ENCODE peak calls at places on chromosomes 7 and 10, in five cellular contexts. L is H9, S is mesendoderm, M is H1, E is IMR-90. G is an unnamed sample.

GRCh38 chr7:30925117-30925516 is 13.5 kb downstream of the AQP1 start:
- DNase-seq in L (no peak), S (no peak), M (peak; percentile 16), E (no peak), G (no peak)

GRCh38 chr7:143934526-143935340 is at the start of gene OR2F2:
- DNase-seq in L (no peak), S (no peak), M (no peak), E (peak; percentile 84), G (no peak)

GRCh38 chr10:72088879-72089585 is 681 bp upstream of the SPOCK2 start:
- DNase-seq in L (peak; percentile 57), S (peak; percentile 33), M (peak; percentile 62), E (no peak), G (no peak)

GRCh38 chr10:6052247-6053221 is 9.6 kb downstream of the IL2RA start:
- DNase-seq in L (no peak), S (no peak), M (peak; percentile 34), E (no peak), G (no peak)

GRCh38 chr10:50561816-50562215 is 61.9 kb downstream of the SGMS1 start:
- DNase-seq in L (no peak), S (no peak), M (no peak), E (no peak), G (peak; percentile 58)

GRCh38 chr7:114369294-114369693 is 45.3 kb upstream of the FOXP2 start:
- DNase-seq in L (no peak), S (no peak), M (no peak), E (no peak), G (no peak)

GRCh38 chr7:6432786-6433185 is 15.0 kb downstream of the DAGLB start:
- DNase-seq in L (no peak), S (no peak), M (no peak), E (no peak), G (no peak)

GRCh38 chr10:14834588-14834987 is 3.2 kb downstream of the CDNF start:
- DNase-seq in L (no peak), S (peak; percentile 22), M (no peak), E (no peak), G (no peak)

GRCh38 chr7:134804351-134804750 is 24.9 kb downstream of the CALD1 start:
- DNase-seq in L (no peak), S (peak; percentile 80), M (no peak), E (peak; percentile 69), G (no peak)

DNA sequence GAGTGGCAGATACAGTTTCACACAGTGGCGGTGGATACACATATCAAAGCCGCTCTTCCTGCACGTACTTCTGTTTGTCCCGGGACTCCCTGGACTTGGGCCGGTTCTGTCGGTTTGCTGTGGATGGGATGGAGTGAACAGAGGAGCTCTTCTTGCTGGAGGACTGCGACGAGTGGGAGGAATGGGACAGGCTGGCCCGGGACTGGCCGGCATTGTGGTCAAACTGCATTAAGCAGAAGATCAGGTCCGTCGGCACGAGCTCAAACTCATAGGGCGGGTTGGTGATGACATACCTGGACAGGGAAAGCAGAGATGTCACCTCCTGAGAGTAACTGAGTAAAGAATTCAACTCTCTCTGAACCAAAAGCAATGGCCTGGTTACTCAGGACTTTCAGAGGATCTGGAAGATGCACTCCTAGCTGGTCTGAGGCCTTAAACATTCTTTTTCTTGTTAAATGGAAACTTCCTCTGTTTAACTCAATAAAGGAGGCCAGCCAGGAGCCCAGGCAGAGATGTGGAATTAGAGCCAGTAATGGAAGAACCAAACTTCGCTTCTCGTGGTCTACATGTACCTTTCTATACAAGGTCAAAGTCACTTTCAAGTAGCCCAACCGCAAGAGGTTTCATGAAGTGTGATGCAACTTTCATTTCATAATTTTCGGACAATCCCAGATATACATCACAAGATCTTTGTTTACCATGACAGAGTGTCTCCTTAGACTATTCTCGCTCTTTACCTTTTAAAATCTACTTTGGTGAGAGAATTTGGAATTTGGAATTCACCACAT is 750.2 kb downstream of the KCNMA1 start:
- DNase-seq in L (no peak), S (no peak), M (no peak), E (no peak), G (no peak)
- H3K4me2 ChIP-seq in L (no peak overlapping the region), S (no peak overlapping the region), M (no peak overlapping the region), E (no peak overlapping the region), G (no peak overlapping the region)

GRCh38 chr7:43577485-43577951 is 5.4 kb upstream of the STK17A start:
- DNase-seq in L (peak; percentile 67), S (peak; percentile 69), M (no peak), E (peak; percentile 61), G (peak; percentile 88)
- H2BK120ac ChIP-seq in L (peak overlapping the region; percentile 86), S (no peak overlapping the region), M (peak overlapping the region; percentile 79), E (peak overlapping the region; percentile 81), G (peak overlapping the region; percentile 20)

DNA sequence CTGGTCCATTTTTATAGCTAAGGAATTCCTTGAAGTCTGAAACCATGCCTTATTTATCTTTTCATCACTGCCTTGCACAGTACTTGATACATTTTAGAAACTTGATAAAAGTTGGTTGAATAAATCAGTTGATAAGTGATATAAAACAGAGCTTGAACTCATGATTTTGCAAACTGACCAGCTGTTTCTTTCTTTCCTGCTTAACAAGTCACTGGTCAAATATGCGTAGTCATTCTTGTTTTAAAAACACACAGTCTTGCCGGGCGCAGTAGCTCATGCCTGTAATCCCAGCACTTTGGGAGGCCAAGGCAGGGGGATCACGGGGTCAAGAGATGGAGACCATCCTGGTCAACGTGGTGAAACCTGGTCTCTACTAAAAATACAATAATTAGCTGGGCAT is 6.3 kb downstream of the TPST1 start:
- DNase-seq in L (no peak), S (no peak), M (no peak), E (peak; percentile 87), G (no peak)
- H2AK5ac ChIP-seq in L (no peak overlapping the region), S (no peak overlapping the region), M (no peak overlapping the region), E (no peak overlapping the region), G (no peak overlapping the region)

GRCh38 chr10:4545077-4545476 is 280.9 kb upstream of the AKR1E2 start:
- DNase-seq in L (no peak), S (no peak), M (no peak), E (no peak), G (no peak)
- H3K4me2 ChIP-seq in L (no peak overlapping the region), S (no peak overlapping the region), M (no peak overlapping the region), E (no peak overlapping the region), G (no peak overlapping the region)

DNA sequence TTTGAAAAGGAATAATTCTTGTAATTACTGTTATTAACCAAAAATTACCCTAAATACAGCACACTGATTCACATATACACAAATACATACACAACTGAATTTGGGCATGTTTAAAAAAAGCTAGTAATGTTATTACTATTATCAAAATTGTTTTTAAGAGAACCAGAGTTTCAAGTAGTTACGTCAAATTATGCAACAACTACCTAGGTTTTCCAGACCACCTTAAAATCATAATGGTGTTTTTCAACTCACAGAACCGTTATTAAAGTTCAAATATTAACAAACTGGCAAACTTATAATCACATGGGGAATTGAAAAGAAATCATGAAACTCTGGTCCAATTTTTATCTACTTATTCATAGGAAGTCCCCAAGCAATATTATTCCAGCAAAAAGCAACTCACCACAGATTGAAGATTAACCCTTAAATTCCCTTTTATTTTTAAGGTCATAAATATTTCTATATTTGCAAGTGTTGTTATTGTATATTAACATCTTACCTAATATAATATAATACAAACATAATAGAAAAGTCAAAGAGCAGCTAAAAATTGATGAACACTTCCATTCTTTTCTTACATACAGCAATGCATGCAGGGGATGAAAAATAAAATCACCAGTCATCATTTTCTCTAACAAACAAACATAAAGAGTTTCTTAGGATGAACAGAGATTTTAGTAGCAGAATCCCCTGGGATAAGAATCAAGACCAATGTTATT is 391.3 kb downstream of the PARD3 start:
- DNase-seq in L (no peak), S (no peak), M (no peak), E (no peak), G (no peak)
- H2BK120ac ChIP-seq in L (no peak overlapping the region), S (no peak overlapping the region), M (no peak overlapping the region), E (no peak overlapping the region), G (no peak overlapping the region)

GRCh38 chr10:86962136-86962980 is 4.0 kb downstream of the SNCG start:
- DNase-seq in L (no peak), S (no peak), M (no peak), E (no peak), G (no peak)
- H2AK5ac ChIP-seq in L (no peak overlapping the region), S (no peak overlapping the region), M (peak overlapping the region; percentile 88), E (peak overlapping the region; percentile 69), G (no peak overlapping the region)

DNA sequence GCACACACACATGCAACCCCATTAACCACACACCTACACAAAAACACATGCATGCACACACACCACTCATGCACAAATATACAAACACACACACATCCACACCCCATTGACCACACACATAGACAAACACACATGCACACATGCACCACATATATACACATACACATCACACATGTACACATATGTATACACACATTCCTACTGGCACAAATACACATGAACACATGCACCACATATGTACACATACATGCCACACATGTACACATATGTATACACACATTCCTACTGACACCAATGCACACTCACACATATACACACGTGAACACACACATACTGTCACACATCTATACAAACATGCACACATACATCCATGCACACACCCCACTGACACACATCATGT is 212.5 kb upstream of the PPP2R2D start:
- DNase-seq in L (no peak), S (no peak), M (no peak), E (no peak), G (no peak)
- H3K4me2 ChIP-seq in L (no peak overlapping the region), S (no peak overlapping the region), M (no peak overlapping the region), E (no peak overlapping the region), G (no peak overlapping the region)